ENCODE peak calls at places on chromosomes 12 and 14, in four cellular contexts. M is heart right ventricle, D is psoas muscle, T is colonic mucosa. L is an unnamed sample.

GRCh38 chr14:67944605-67945004 is 125.0 kb downstream of the RAD51B start:
- DNase-seq in M (no peak), D (no peak), T (no peak), L (no peak)

GRCh38 chr12:116624516-116624915 is 65.3 kb downstream of the MAP1LC3B2 start:
- DNase-seq in M (no peak), D (no peak), T (no peak), L (no peak)

GRCh38 chr12:14665354-14666348 is 30.7 kb downstream of the GUCY2C start:
- DNase-seq in M (no peak), D (no peak), T (no peak), L (no peak)

GRCh38 chr12:52495385-52495784 is 2.3 kb upstream of the KRT6A start:
- DNase-seq in M (no peak), D (no peak), T (no peak), L (no peak)

GRCh38 chr14:104465482-104466390 is 113.8 kb upstream of the C14orf180 start:
- DNase-seq in M (no peak), D (no peak), T (no peak), L (no peak)

GRCh38 chr14:74572829-74573360 is 39.1 kb downstream of the LTBP2 start:
- DNase-seq in M (no peak), D (peak; percentile 34), T (no peak), L (no peak)

GRCh38 chr12:4036872-4037271 is 163.7 kb upstream of the PARP11 start:
- DNase-seq in M (no peak), D (no peak), T (no peak), L (no peak)

GRCh38 chr14:93970967-93971634 is 5.3 kb downstream of the ASB2 start:
- DNase-seq in M (no peak), D (no peak), T (no peak), L (no peak)

GRCh38 chr14:34482463-34482862 is 20.4 kb upstream of the SPTSSA start:
- DNase-seq in M (no peak), D (no peak), T (no peak), L (no peak)

GRCh38 chr14:96204151-96205058 is at the start of gene BDKRB2:
- DNase-seq in M (peak; percentile 24), D (peak; percentile 71), T (peak; percentile 86), L (peak; percentile 44)

GRCh38 chr12:56158926-56159461 is 835 bp downstream of the MYL6 start:
- DNase-seq in M (peak; percentile 86), D (peak; percentile 92), T (peak; percentile 92), L (peak; percentile 81)

GRCh38 chr12:30692470-30692869 is 3.2 kb downstream of the IPO8 start:
- DNase-seq in M (no peak), D (no peak), T (no peak), L (no peak)

GRCh38 chr12:56632701-56633464 is 2.8 kb upstream of the BAZ2A start:
- DNase-seq in M (no peak), D (no peak), T (no peak), L (no peak)

GRCh38 chr14:91311284-91311662 is 66.8 kb upstream of the GPR68 start:
- DNase-seq in M (no peak), D (no peak), T (peak; percentile 63), L (no peak)

GRCh38 chr14:105849933-105850626 is 323.7 kb downstream of the TMEM121 start:
- DNase-seq in M (no peak), D (no peak), T (no peak), L (no peak)

GRCh38 chr12:132413931-132414588 is 75.9 kb upstream of the FBRSL1 start:
- DNase-seq in M (no peak), D (no peak), T (no peak), L (no peak)

GRCh38 chr14:94681300-94682060 is 69.3 kb downstream of the SERPINA3 start:
- DNase-seq in M (no peak), D (no peak), T (peak; percentile 24), L (no peak)

GRCh38 chr14:71208702-71209357 is 301.6 kb downstream of the PCNX1 start:
- DNase-seq in M (no peak), D (no peak), T (no peak), L (no peak)

GRCh38 chr14:36512585-36513003 is 7.4 kb downstream of the NKX2-1 start:
- DNase-seq in M (no peak), D (no peak), T (no peak), L (no peak)

GRCh38 chr12:2449586-2449985 is 345.2 kb upstream of the FKBP4 start:
- DNase-seq in M (no peak), D (no peak), T (no peak), L (no peak)

GRCh38 chr12:126342866-126343265 is 1277.6 kb downstream of the AACS start:
- DNase-seq in M (no peak), D (no peak), T (no peak), L (no peak)

GRCh38 chr12:75812341-75813018 is 219.1 kb downstream of the PHLDA1 start:
- DNase-seq in M (no peak), D (no peak), T (no peak), L (no peak)

GRCh38 chr12:12032260-12032761 is 38.4 kb upstream of the BCL2L14 start:
- DNase-seq in M (no peak), D (no peak), T (peak; percentile 52), L (no peak)

GRCh38 chr14:68146812-68147211 is 327.2 kb downstream of the RAD51B start:
- DNase-seq in M (no peak), D (no peak), T (no peak), L (no peak)

GRCh38 chr12:68639396-68639767 is 28.7 kb downstream of the RAP1B start:
- DNase-seq in M (no peak), D (no peak), T (no peak), L (no peak)

GRCh38 chr14:37595809-37596595 is 573 bp downstream of the TTC6 start:
- DNase-seq in M (no peak), D (no peak), T (peak; percentile 94), L (no peak)

GRCh38 chr12:42468853-42469252 is 120.7 kb downstream of the PRICKLE1 start:
- DNase-seq in M (no peak), D (no peak), T (no peak), L (no peak)

GRCh38 chr12:56628671-56629458 is 1.3 kb downstream of the BAZ2A start:
- DNase-seq in M (peak; percentile 70), D (peak; percentile 84), T (peak; percentile 77), L (peak; percentile 65)

GRCh38 chr14:23398348-23398747 is 9.7 kb downstream of the MYH6 start:
- DNase-seq in M (no peak), D (no peak), T (no peak), L (no peak)

GRCh38 chr14:33509927-33510535 is 440.8 kb downstream of the EGLN3 start:
- DNase-seq in M (no peak), D (no peak), T (no peak), L (no peak)

GRCh38 chr12:67391656-67392055 is 122.5 kb downstream of the CAND1 start:
- DNase-seq in M (no peak), D (no peak), T (no peak), L (no peak)

GRCh38 chr12:67391034-67391433 is 121.9 kb downstream of the CAND1 start:
- DNase-seq in M (no peak), D (no peak), T (no peak), L (no peak)

GRCh38 chr12:67394600-67394999 is 125.4 kb downstream of the CAND1 start:
- DNase-seq in M (peak; percentile 63), D (peak; percentile 87), T (no peak), L (peak; percentile 45)
- TF ChIP-seq CTCF in M (peak; percentile 25), D (peak; percentile 55), T (no peak), L (peak; percentile 57)

DNA sequence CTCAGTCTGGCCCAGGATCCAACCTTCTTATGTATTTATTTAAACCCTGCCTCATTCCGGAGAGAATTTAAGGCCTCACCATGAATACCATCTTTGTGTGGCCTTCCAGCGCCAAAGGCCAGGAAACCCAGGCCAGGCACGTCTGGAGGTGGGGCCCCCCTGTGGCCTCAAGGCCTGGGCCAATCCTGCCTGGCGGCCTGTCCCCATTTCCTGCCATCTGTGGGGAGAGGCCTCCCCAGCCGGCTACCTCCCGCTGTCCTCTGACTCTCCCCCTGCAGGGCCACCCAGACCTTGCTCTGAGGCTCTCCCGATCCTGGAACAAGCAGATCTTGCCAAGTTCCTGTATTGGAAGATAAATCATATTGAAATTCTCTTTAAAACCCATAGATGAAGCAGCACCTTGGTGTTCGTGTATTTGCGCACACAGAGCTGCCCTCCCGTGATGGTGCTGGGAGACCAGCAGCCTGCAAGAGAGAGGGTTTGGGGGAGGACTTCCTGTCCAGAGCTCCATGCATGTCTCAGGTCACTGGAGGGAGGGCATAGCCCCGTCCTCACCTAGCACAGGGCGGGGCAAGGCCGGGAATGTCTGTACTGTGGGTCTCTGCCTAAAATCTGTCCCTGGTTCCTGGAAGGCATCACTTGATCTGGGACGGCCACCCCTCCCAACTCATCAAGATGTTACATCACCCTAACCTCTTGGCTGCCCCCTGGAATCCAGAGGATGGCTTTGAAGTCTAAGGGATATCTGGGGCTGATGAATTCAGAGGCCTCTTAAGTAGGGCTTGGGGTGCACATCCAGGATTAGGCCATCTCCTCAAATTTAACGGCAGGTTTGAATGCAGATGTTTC is 37.2 kb upstream of the MEG3 start:
- DNase-seq in M (no peak), D (peak; percentile 46), T (no peak), L (no peak)
- H3K4me1 ChIP-seq in M (no peaks in the 10 kb centered on the region), D (no peaks in the 10 kb centered on the region), T (no peaks in the 10 kb centered on the region), L (no peaks in the 10 kb centered on the region)

GRCh38 chr14:48751293-48751692 is 834.9 kb downstream of the RPS29 start:
- DNase-seq in M (no peak), D (no peak), T (no peak), L (no peak)

GRCh38 chr14:48744202-48744601 is 842.0 kb downstream of the RPS29 start:
- DNase-seq in M (no peak), D (no peak), T (no peak), L (no peak)

GRCh38 chr14:48747683-48748082 is 838.5 kb downstream of the RPS29 start:
- DNase-seq in M (peak; percentile 8), D (no peak), T (no peak), L (no peak)

DNA sequence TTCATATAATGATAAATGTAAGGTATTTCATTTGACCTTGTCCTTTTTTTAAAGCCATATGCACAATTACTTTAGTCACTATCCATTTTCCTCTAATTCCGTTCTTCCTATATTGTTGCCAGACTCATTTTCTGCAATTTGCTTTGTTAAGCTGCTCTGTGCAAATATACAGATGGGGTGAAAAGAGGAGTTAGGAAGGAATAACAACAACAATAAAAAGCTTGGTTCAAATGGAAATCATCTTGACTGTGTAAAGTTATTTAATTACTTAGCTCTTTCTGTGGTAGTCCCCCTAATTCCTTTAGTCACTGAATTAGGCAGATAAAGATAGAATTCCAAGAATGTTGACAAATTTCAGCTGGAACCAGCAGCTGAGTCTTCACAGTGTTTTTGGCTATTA is 838.0 kb downstream of the RPS29 start:
- DNase-seq in M (no peak), D (no peak), T (no peak), L (no peak)
- H3K9me3 ChIP-seq in M (no peaks in the 10 kb centered on the region), D (no peaks in the 10 kb centered on the region), T (no peaks in the 10 kb centered on the region), L (no peaks in the 10 kb centered on the region)

DNA sequence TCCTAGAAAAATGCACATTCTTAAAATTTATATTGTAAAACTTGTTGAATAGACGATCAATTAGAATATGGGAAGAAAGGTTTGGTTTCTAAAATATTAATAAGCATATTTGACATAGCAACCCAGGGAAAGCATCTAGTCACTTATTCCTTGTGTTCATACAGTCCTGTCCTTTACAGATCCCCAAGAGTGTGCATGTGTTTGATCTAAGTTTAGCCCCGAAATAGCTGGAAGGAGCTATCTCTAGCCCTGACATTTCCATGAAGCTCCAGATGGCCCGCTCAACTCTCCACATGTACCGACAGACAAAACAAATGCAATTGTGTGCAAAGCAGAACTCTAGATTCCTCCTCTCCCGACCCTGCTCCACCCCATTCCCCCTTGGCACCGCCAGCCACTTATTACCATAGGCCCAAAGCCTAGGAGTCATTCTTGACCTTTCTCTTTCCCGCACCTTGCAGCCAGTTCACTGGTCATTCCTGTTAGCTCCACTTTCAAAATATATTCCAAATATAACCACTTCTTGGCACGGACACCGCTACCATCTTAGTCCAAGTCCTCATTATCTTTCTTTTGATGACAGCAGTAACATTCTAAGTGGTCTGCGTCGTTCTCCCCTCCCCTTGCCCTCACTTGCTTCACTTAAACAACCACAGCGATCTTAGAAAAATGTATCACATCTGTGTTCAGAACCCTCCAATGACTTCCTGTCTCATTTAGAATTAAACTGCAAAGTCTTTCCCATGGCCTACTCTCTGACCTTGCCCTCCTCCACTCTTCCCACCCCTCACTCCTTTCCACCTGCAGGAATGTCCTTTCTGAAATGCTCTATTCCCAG is 45.5 kb upstream of the GZMB start:
- DNase-seq in M (no peak), D (no peak), T (no peak), L (no peak)
- TF ChIP-seq CTCF in M (no peak), D (no peak), T (no peak), L (no peak)

L was measured in left ventricle myocardium inferior.